ENCODE peak calls at places on chromosomes 12 and 14, in ten cellular contexts. One of them, this sample, is unnamed.

GRCh38 chr14:90717916-90718315 is 98.3 kb downstream of the TTC7B start:
- DNase-seq in stomach: no peak
- DNase-seq in ovary: no peak
- DNase-seq in breast epithelium: no peak
- DNase-seq in coronary artery: no peak
- DNase-seq in uterus: no peak
- DNase-seq in heart right ventricle: no peak
- DNase-seq in tibial artery: no peak
- DNase-seq in HepG2: no peak
- DNase-seq in CD4-positive, alpha-beta memory T cell: no peak
- DNase-seq in this sample: no peak

GRCh38 chr14:36504805-36505192 is 15.2 kb downstream of the NKX2-1 start:
- DNase-seq in stomach: no peak
- DNase-seq in ovary: no peak
- DNase-seq in breast epithelium: no peak
- DNase-seq in coronary artery: no peak
- DNase-seq in uterus: no peak
- DNase-seq in heart right ventricle: no peak
- DNase-seq in tibial artery: no peak
- DNase-seq in HepG2: no peak
- DNase-seq in CD4-positive, alpha-beta memory T cell: no peak
- DNase-seq in this sample: no peak

GRCh38 chr12:88057994-88058718 is 29.0 kb upstream of the C12orf50 start:
- DNase-seq in stomach: no peak
- DNase-seq in ovary: no peak
- DNase-seq in breast epithelium: no peak
- DNase-seq in coronary artery: no peak
- DNase-seq in uterus: no peak
- DNase-seq in heart right ventricle: peak; percentile 32
- DNase-seq in tibial artery: no peak
- DNase-seq in HepG2: no peak
- DNase-seq in CD4-positive, alpha-beta memory T cell: no peak
- DNase-seq in this sample: no peak

GRCh38 chr12:103645202-103645601 is 58.1 kb downstream of the STAB2 start:
- DNase-seq in stomach: no peak
- DNase-seq in ovary: no peak
- DNase-seq in breast epithelium: no peak
- DNase-seq in coronary artery: no peak
- DNase-seq in uterus: no peak
- DNase-seq in heart right ventricle: no peak
- DNase-seq in tibial artery: no peak
- DNase-seq in HepG2: no peak
- DNase-seq in CD4-positive, alpha-beta memory T cell: no peak
- DNase-seq in this sample: no peak

GRCh38 chr12:60689137-60689536 is 1093.3 kb downstream of the SLC16A7 start:
- DNase-seq in stomach: no peak
- DNase-seq in ovary: no peak
- DNase-seq in breast epithelium: no peak
- DNase-seq in coronary artery: no peak
- DNase-seq in uterus: no peak
- DNase-seq in heart right ventricle: no peak
- DNase-seq in tibial artery: no peak
- DNase-seq in HepG2: no peak
- DNase-seq in CD4-positive, alpha-beta memory T cell: no peak
- DNase-seq in this sample: no peak

GRCh38 chr12:89674326-89674942 is 34.2 kb downstream of the ATP2B1 start:
- DNase-seq in stomach: no peak
- DNase-seq in ovary: no peak
- DNase-seq in breast epithelium: no peak
- DNase-seq in coronary artery: no peak
- DNase-seq in uterus: no peak
- DNase-seq in heart right ventricle: no peak
- DNase-seq in tibial artery: no peak
- DNase-seq in HepG2: no peak
- DNase-seq in CD4-positive, alpha-beta memory T cell: no peak
- DNase-seq in this sample: no peak

GRCh38 chr12:13489246-13489645 is 292.7 kb downstream of the EMP1 start:
- DNase-seq in stomach: no peak
- DNase-seq in ovary: no peak
- DNase-seq in breast epithelium: no peak
- DNase-seq in coronary artery: no peak
- DNase-seq in uterus: no peak
- DNase-seq in heart right ventricle: no peak
- DNase-seq in tibial artery: no peak
- DNase-seq in HepG2: no peak
- DNase-seq in CD4-positive, alpha-beta memory T cell: no peak
- DNase-seq in this sample: no peak

GRCh38 chr12:98058838-98059237 is 456.6 kb upstream of the TMPO start:
- DNase-seq in stomach: no peak
- DNase-seq in ovary: no peak
- DNase-seq in breast epithelium: no peak
- DNase-seq in coronary artery: no peak
- DNase-seq in uterus: no peak
- DNase-seq in heart right ventricle: no peak
- DNase-seq in tibial artery: no peak
- DNase-seq in HepG2: no peak
- DNase-seq in CD4-positive, alpha-beta memory T cell: no peak
- DNase-seq in this sample: no peak

GRCh38 chr14:64743061-64743460 is 38.8 kb downstream of the PLEKHG3 start:
- DNase-seq in stomach: no peak
- DNase-seq in ovary: no peak
- DNase-seq in breast epithelium: no peak
- DNase-seq in coronary artery: no peak
- DNase-seq in uterus: no peak
- DNase-seq in heart right ventricle: no peak
- DNase-seq in tibial artery: no peak
- DNase-seq in HepG2: no peak
- DNase-seq in CD4-positive, alpha-beta memory T cell: no peak
- DNase-seq in this sample: no peak

GRCh38 chr14:104967414-104968152 is 10.6 kb downstream of the AHNAK2 start:
- DNase-seq in stomach: peak; percentile 64
- DNase-seq in ovary: no peak
- DNase-seq in breast epithelium: no peak
- DNase-seq in coronary artery: no peak
- DNase-seq in uterus: peak; percentile 66
- DNase-seq in heart right ventricle: peak; percentile 38
- DNase-seq in tibial artery: peak; percentile 71
- DNase-seq in HepG2: no peak
- DNase-seq in CD4-positive, alpha-beta memory T cell: no peak
- DNase-seq in this sample: no peak

GRCh38 chr12:6067152-6067916 is 57.1 kb downstream of the VWF start:
- DNase-seq in stomach: peak; percentile 40
- DNase-seq in ovary: no peak
- DNase-seq in breast epithelium: no peak
- DNase-seq in coronary artery: no peak
- DNase-seq in uterus: peak; percentile 58
- DNase-seq in heart right ventricle: peak; percentile 60
- DNase-seq in tibial artery: peak; percentile 47
- DNase-seq in HepG2: peak; percentile 56
- DNase-seq in CD4-positive, alpha-beta memory T cell: no peak
- DNase-seq in this sample: no peak

GRCh38 chr12:65500121-65500846 is 221.8 kb downstream of the MSRB3 start:
- DNase-seq in stomach: no peak
- DNase-seq in ovary: no peak
- DNase-seq in breast epithelium: no peak
- DNase-seq in coronary artery: no peak
- DNase-seq in uterus: no peak
- DNase-seq in heart right ventricle: no peak
- DNase-seq in tibial artery: no peak
- DNase-seq in HepG2: no peak
- DNase-seq in CD4-positive, alpha-beta memory T cell: no peak
- DNase-seq in this sample: no peak

GRCh38 chr12:14775652-14776020 is 27.6 kb downstream of the WBP11 start:
- DNase-seq in stomach: no peak
- DNase-seq in ovary: no peak
- DNase-seq in breast epithelium: no peak
- DNase-seq in coronary artery: no peak
- DNase-seq in uterus: no peak
- DNase-seq in heart right ventricle: no peak
- DNase-seq in tibial artery: no peak
- DNase-seq in HepG2: no peak
- DNase-seq in CD4-positive, alpha-beta memory T cell: no peak
- DNase-seq in this sample: no peak
- H3K27ac ChIP-seq in stomach: peak overlapping the region; percentile 96
- H3K27ac ChIP-seq in ovary: peak overlapping the region; percentile 84
- H3K27ac ChIP-seq in breast epithelium: peak overlapping the region; percentile 98
- H3K27ac ChIP-seq in coronary artery: peak overlapping the region; percentile 94
- H3K27ac ChIP-seq in uterus: peak overlapping the region; percentile 92
- H3K27ac ChIP-seq in heart right ventricle: peak overlapping the region; percentile 92
- H3K27ac ChIP-seq in tibial artery: peak overlapping the region; percentile 93
- H3K27ac ChIP-seq in HepG2: no peak overlapping the region
- H3K27ac ChIP-seq in CD4-positive, alpha-beta memory T cell: peak overlapping the region; percentile 73
- H3K27ac ChIP-seq in this sample: peak overlapping the region; percentile 97

GRCh38 chr14:31441273-31442110 is 15.8 kb downstream of the DTD2 start:
- DNase-seq in stomach: no peak
- DNase-seq in ovary: no peak
- DNase-seq in breast epithelium: no peak
- DNase-seq in coronary artery: no peak
- DNase-seq in uterus: no peak
- DNase-seq in heart right ventricle: no peak
- DNase-seq in tibial artery: no peak
- DNase-seq in HepG2: no peak
- DNase-seq in CD4-positive, alpha-beta memory T cell: no peak
- DNase-seq in this sample: no peak
- H3K27ac ChIP-seq in stomach: peak overlapping the region; percentile 56
- H3K27ac ChIP-seq in ovary: no peak overlapping the region
- H3K27ac ChIP-seq in breast epithelium: no peak overlapping the region
- H3K27ac ChIP-seq in coronary artery: peak overlapping the region; percentile 55
- H3K27ac ChIP-seq in uterus: peak overlapping the region; percentile 3
- H3K27ac ChIP-seq in heart right ventricle: peak overlapping the region; percentile 16
- H3K27ac ChIP-seq in tibial artery: peak overlapping the region; percentile 72
- H3K27ac ChIP-seq in HepG2: no peak overlapping the region
- H3K27ac ChIP-seq in CD4-positive, alpha-beta memory T cell: no peak overlapping the region
- H3K27ac ChIP-seq in this sample: no peak overlapping the region

GRCh38 chr12:69987453-69988102 is 162.6 kb downstream of the MYRFL start:
- DNase-seq in stomach: no peak
- DNase-seq in ovary: no peak
- DNase-seq in breast epithelium: no peak
- DNase-seq in coronary artery: no peak
- DNase-seq in uterus: peak; percentile 33
- DNase-seq in heart right ventricle: peak; percentile 44
- DNase-seq in tibial artery: peak; percentile 31
- DNase-seq in HepG2: peak; percentile 24
- DNase-seq in CD4-positive, alpha-beta memory T cell: no peak
- DNase-seq in this sample: peak; percentile 92
- H3K27ac ChIP-seq in stomach: peak overlapping the region; percentile 72
- H3K27ac ChIP-seq in ovary: no peak overlapping the region
- H3K27ac ChIP-seq in breast epithelium: peak overlapping the region; percentile 42
- H3K27ac ChIP-seq in coronary artery: peak overlapping the region; percentile 77
- H3K27ac ChIP-seq in uterus: peak overlapping the region; percentile 62
- H3K27ac ChIP-seq in heart right ventricle: peak overlapping the region; percentile 72
- H3K27ac ChIP-seq in tibial artery: peak overlapping the region; percentile 75
- H3K27ac ChIP-seq in HepG2: no peak overlapping the region
- H3K27ac ChIP-seq in CD4-positive, alpha-beta memory T cell: no peak overlapping the region
- H3K27ac ChIP-seq in this sample: no peak overlapping the region

GRCh38 chr12:212383-212798 is 1.6 kb downstream of the SLC6A12 start:
- DNase-seq in stomach: no peak
- DNase-seq in ovary: no peak
- DNase-seq in breast epithelium: no peak
- DNase-seq in coronary artery: no peak
- DNase-seq in uterus: no peak
- DNase-seq in heart right ventricle: no peak
- DNase-seq in tibial artery: no peak
- DNase-seq in HepG2: no peak
- DNase-seq in CD4-positive, alpha-beta memory T cell: no peak
- DNase-seq in this sample: no peak
- H3K27ac ChIP-seq in stomach: no peak overlapping the region
- H3K27ac ChIP-seq in ovary: no peak overlapping the region
- H3K27ac ChIP-seq in breast epithelium: no peak overlapping the region
- H3K27ac ChIP-seq in coronary artery: no peak overlapping the region
- H3K27ac ChIP-seq in uterus: no peak overlapping the region
- H3K27ac ChIP-seq in heart right ventricle: no peak overlapping the region
- H3K27ac ChIP-seq in tibial artery: no peak overlapping the region
- H3K27ac ChIP-seq in HepG2: no peak overlapping the region
- H3K27ac ChIP-seq in CD4-positive, alpha-beta memory T cell: no peak overlapping the region
- H3K27ac ChIP-seq in this sample: no peak overlapping the region

GRCh38 chr12:16587110-16587453 is 18.9 kb downstream of the LMO3 start:
- DNase-seq in stomach: no peak
- DNase-seq in ovary: no peak
- DNase-seq in breast epithelium: no peak
- DNase-seq in coronary artery: no peak
- DNase-seq in uterus: no peak
- DNase-seq in heart right ventricle: no peak
- DNase-seq in tibial artery: no peak
- DNase-seq in HepG2: no peak
- DNase-seq in CD4-positive, alpha-beta memory T cell: no peak
- DNase-seq in this sample: no peak
- H3K27ac ChIP-seq in stomach: no peak overlapping the region
- H3K27ac ChIP-seq in ovary: no peak overlapping the region
- H3K27ac ChIP-seq in breast epithelium: no peak overlapping the region
- H3K27ac ChIP-seq in coronary artery: peak overlapping the region; percentile 7
- H3K27ac ChIP-seq in uterus: peak overlapping the region; percentile 77
- H3K27ac ChIP-seq in heart right ventricle: no peak overlapping the region
- H3K27ac ChIP-seq in tibial artery: peak overlapping the region; percentile 34
- H3K27ac ChIP-seq in HepG2: no peak overlapping the region
- H3K27ac ChIP-seq in CD4-positive, alpha-beta memory T cell: no peak overlapping the region
- H3K27ac ChIP-seq in this sample: no peak overlapping the region

DNA sequence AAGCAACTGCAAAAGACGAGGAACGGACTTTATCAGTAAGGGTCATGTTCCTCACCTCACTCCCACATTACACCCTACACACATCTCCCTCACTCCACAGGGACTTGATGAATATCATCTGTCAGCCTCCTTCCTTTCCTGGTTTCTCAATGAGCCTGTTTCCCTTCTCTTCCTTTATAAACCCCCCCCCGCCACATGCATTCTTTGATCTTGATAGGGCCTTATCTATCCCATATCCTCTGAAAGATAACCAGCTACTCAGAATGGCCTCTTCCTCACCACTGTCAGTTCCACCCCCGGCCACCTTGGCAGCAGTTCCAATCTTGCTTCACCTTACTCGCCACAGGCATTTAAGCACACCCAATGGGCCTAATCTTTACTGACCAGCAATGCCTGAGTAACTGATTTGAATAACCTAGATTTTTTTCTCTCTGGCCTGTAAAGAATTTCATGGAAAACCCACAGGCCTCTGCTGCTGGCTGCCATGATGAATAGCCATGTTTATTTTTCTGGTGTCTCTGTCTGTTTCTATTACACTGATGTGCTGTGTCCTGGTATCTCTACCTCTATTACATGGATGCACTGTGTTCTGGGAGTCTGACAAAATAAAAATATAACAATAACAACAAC is 138.7 kb downstream of the PHLDA1 start:
- DNase-seq in stomach: no peak
- DNase-seq in ovary: no peak
- DNase-seq in breast epithelium: no peak
- DNase-seq in coronary artery: no peak
- DNase-seq in uterus: no peak
- DNase-seq in heart right ventricle: no peak
- DNase-seq in tibial artery: no peak
- DNase-seq in HepG2: no peak
- DNase-seq in CD4-positive, alpha-beta memory T cell: no peak
- DNase-seq in this sample: no peak
- H3K27ac ChIP-seq in stomach: no peak overlapping the region
- H3K27ac ChIP-seq in ovary: no peak overlapping the region
- H3K27ac ChIP-seq in breast epithelium: no peak overlapping the region
- H3K27ac ChIP-seq in coronary artery: no peak overlapping the region
- H3K27ac ChIP-seq in uterus: no peak overlapping the region
- H3K27ac ChIP-seq in heart right ventricle: no peak overlapping the region
- H3K27ac ChIP-seq in tibial artery: no peak overlapping the region
- H3K27ac ChIP-seq in HepG2: no peak overlapping the region
- H3K27ac ChIP-seq in CD4-positive, alpha-beta memory T cell: no peak overlapping the region
- H3K27ac ChIP-seq in this sample: no peak overlapping the region